ENCODE peak calls at places on chromosomes 16 and 17, in nine cellular contexts. B is hippocampal formation; M is GM04504; F is nephron progenitor cell; D is adipocyte; J is kidney; X is stimulated activated CD4-positive, alpha-beta T cell treated with anti-CD3 and anti-CD28 coated beads, TNF-alpha, amount 100 ng/mL, for 48 hours; V is cardiac muscle cell; G is adrenal gland. O is an unnamed sample.

GRCh38 chr17:50640701-50641338 is 6.1 kb downstream of the ABCC3 start:
- DNase-seq in B (no peak), X (no peak), G (peak), V (peak), D (no peak), J (peak), M (no peak), F (no peak), O (peak)

GRCh38 chr17:44008205-44008909 is 3.9 kb downstream of the NAGS start:
- DNase-seq in F (no peak), D (no peak), J (peak), G (no peak), V (no peak), X (no peak), M (no peak), B (no peak), O (no peak)

GRCh38 chr17:44269795-44270320 is 1.9 kb upstream of the SLC4A1 start:
- DNase-seq in F (no peak), D (no peak), X (no peak), B (no peak), M (no peak), G (no peak), V (no peak), J (no peak), O (no peak)

GRCh38 chr16:62201911-62202310 is 165.7 kb upstream of the CDH8 start:
- DNase-seq in B (no peak), F (no peak), J (no peak), M (no peak), G (no peak), D (no peak), V (no peak), X (no peak), O (no peak)

GRCh38 chr16:68084504-68085258 is 489 bp upstream of the NFATC3 start:
- DNase-seq in D (peak), F (peak), J (peak), B (peak), X (peak), M (no peak), G (peak), V (peak), O (peak)

GRCh38 chr16:79008869-79009179 is 591.7 kb downstream of the MAF start:
- DNase-seq in V (no peak), J (no peak), X (no peak), M (no peak), F (no peak), B (no peak), G (no peak), D (no peak), O (no peak)

GRCh38 chr17:76789235-76789788 is 51.4 kb downstream of the MFSD11 start:
- DNase-seq in M (no peak), D (no peak), G (no peak), X (no peak), J (no peak), B (no peak), V (no peak), F (peak), O (no peak)

GRCh38 chr17:72587773-72588511 is 467.1 kb downstream of the SOX9 start:
- DNase-seq in M (no peak), X (no peak), G (no peak), V (peak), J (no peak), F (no peak), D (peak), B (no peak), O (no peak)

GRCh38 chr17:15999974-16000827 is 577 bp downstream of the TTC19 start:
- DNase-seq in B (no peak), F (peak), J (no peak), D (peak), V (peak), M (no peak), G (peak), X (peak), O (peak)

GRCh38 chr16:67545665-67546024 is 16.7 kb upstream of the CTCF start:
- DNase-seq in B (no peak), V (no peak), G (peak), J (no peak), D (no peak), F (no peak), X (no peak), M (no peak), O (no peak)

GRCh38 chr16:85750021-85750826 is 672 bp downstream of the C16orf74 start:
- DNase-seq in J (peak), F (peak), X (no peak), G (no peak), V (peak), D (peak), M (no peak), B (no peak), O (no peak)

GRCh38 chr16:56987692-56988091 is 1.7 kb upstream of the NLRC5 start:
- DNase-seq in X (no peak), G (no peak), J (no peak), M (no peak), D (no peak), B (no peak), F (no peak), V (no peak), O (no peak)

GRCh38 chr17:64398330-64398729 is 7.7 kb upstream of the PECAM1 start:
- DNase-seq in B (no peak), F (no peak), D (no peak), J (peak), V (no peak), M (no peak), X (no peak), G (no peak), O (no peak)

GRCh38 chr16:2437032-2437790 is 8.0 kb downstream of the CCNF start:
- DNase-seq in G (no peak), D (no peak), M (no peak), B (no peak), X (no peak), V (no peak), J (no peak), F (no peak), O (no peak)

GRCh38 chr16:4826980-4827379 is 20.1 kb downstream of the GLYR1 start:
- DNase-seq in B (no peak), V (no peak), J (no peak), F (no peak), D (no peak), X (no peak), M (no peak), G (peak), O (no peak)

GRCh38 chr17:2214047-2214717 is 89.4 kb downstream of the SMG6 start:
- DNase-seq in D (peak), X (peak), J (peak), G (peak), M (peak), F (peak), V (peak), B (peak), O (peak)

GRCh38 chr17:38978180-38978579 is 11.0 kb upstream of the FBXO47 start:
- DNase-seq in V (no peak), X (no peak), B (no peak), M (no peak), G (no peak), F (no peak), D (no peak), J (no peak), O (no peak)

GRCh38 chr17:74152591-74153455 is 50.7 kb upstream of the RPL38 start:
- DNase-seq in D (peak), M (no peak), X (no peak), B (no peak), J (peak), G (no peak), V (peak), F (no peak), O (no peak)

GRCh38 chr17:62781826-62782225 is 26.3 kb downstream of the MARCHF10 start:
- DNase-seq in B (no peak), G (no peak), V (peak), M (no peak), D (peak), X (no peak), F (no peak), J (no peak), O (no peak)

GRCh38 chr17:55926276-55926995 is 175.6 kb downstream of the PCTP start:
- DNase-seq in D (no peak), B (no peak), J (no peak), F (no peak), G (no peak), M (no peak), V (no peak), X (no peak), O (no peak)

GRCh38 chr17:75454193-75454592 is 2.2 kb upstream of the TMEM94 start:
- DNase-seq in M (no peak), V (no peak), F (no peak), D (no peak), B (no peak), X (no peak), J (no peak), G (no peak), O (no peak)

GRCh38 chr16:57042157-57043111 is 49.9 kb upstream of the CPNE2 start:
- DNase-seq in G (peak), X (peak), J (no peak), V (no peak), B (no peak), D (no peak), M (no peak), F (no peak), O (no peak)

GRCh38 chr17:80957461-80957941 is 34.1 kb upstream of the CHMP6 start:
- DNase-seq in D (no peak), B (no peak), M (no peak), X (no peak), J (no peak), V (no peak), F (no peak), G (no peak), O (no peak)